ENCODE peak calls at places on chromosomes 7 and 10, in eight cellular contexts. P is CD8-positive, alpha-beta T cell; Z is WTC11; F is activated T-cell treated with anti-CD3 and anti-CD28 coated beads, Interleukin-2, amount 50 U/mL, for 72 hours; H is endothelial cell; Q is heart left ventricle; A is NCI-H1105 treated with DMSO at 0.1 percent for 48 hours; T is lower lobe of right lung. U is an unnamed sample.

GRCh38 chr7:155568961-155569360 is 22.6 kb upstream of the CNPY1 start:
- DNase-seq in T (no peak), H (no peak), Q (no peak), F (no peak), A (peak), P (no peak), Z (no peak), U (no peak)

GRCh38 chr10:73768881-73769280 is 13.0 kb upstream of the CHCHD1 start:
- DNase-seq in H (no peak), T (no peak), P (peak), F (peak), Q (no peak), A (no peak), Z (peak), U (no peak)

GRCh38 chr10:33487014-33487776 is 152.7 kb upstream of the NRP1 start:
- DNase-seq in Q (no peak), A (no peak), T (no peak), F (no peak), H (no peak), Z (no peak), P (no peak), U (peak)

GRCh38 chr7:150405584-150406310 is 26.6 kb downstream of the ZNF775 start:
- DNase-seq in Z (peak), A (peak), P (no peak), Q (peak), H (peak), F (peak), T (no peak), U (no peak)

GRCh38 chr10:124347956-124348355 is 70.8 kb downstream of the OAT start:
- DNase-seq in H (peak), T (no peak), Q (no peak), Z (peak), A (no peak), P (no peak), F (no peak), U (no peak)

GRCh38 chr10:11325817-11326216 is 285.6 kb downstream of the USP6NL start:
- DNase-seq in F (no peak), A (no peak), Z (no peak), T (no peak), Q (no peak), P (no peak), H (no peak), U (no peak)

GRCh38 chr7:131189488-131189887 is 138.2 kb upstream of the MKLN1 start:
- DNase-seq in T (no peak), F (peak), P (no peak), Q (no peak), A (no peak), Z (no peak), H (no peak), U (no peak)

GRCh38 chr7:991729-992444 is 8.9 kb downstream of the CYP2W1 start:
- DNase-seq in A (no peak), P (no peak), H (no peak), Z (no peak), T (no peak), F (no peak), Q (no peak), U (no peak)

GRCh38 chr10:86536294-86536861 is 14.8 kb upstream of the WAPL start:
- DNase-seq in F (peak), A (no peak), P (peak), Z (peak), T (no peak), Q (no peak), H (no peak), U (no peak)

GRCh38 chr7:27182861-27183681 is 2.0 kb downstream of the HOXA11 start:
- DNase-seq in P (no peak), F (peak), Q (no peak), Z (peak), T (peak), H (no peak), A (peak), U (peak)